ENCODE peak calls at places on chromosomes 1 and 21, in eight cellular contexts. One of them, this sample, is unnamed.
A peak's percentile ranks its signal among the peaks of the same experiment; 100 is the strongest.

GRCh38 chr1:219432966-219433365 is 179.9 kb downstream of the ZC3H11B start:
- DNase-seq in A549: no peak
- DNase-seq in body of pancreas: peak; percentile 60
- DNase-seq in ovary: peak; percentile 42
- DNase-seq in breast epithelium: no peak
- DNase-seq in GM23338: no peak
- DNase-seq in keratinocyte: no peak
- DNase-seq in heart left ventricle: no peak
- DNase-seq in this sample: no peak

GRCh38 chr21:27693376-27693775 is 726.5 kb upstream of the ADAMTS5 start:
- DNase-seq in A549: no peak
- DNase-seq in body of pancreas: no peak
- DNase-seq in ovary: no peak
- DNase-seq in breast epithelium: no peak
- DNase-seq in GM23338: no peak
- DNase-seq in keratinocyte: peak; percentile 68
- DNase-seq in heart left ventricle: no peak
- DNase-seq in this sample: no peak

GRCh38 chr1:169109561-169110134 is 3.2 kb downstream of the ATP1B1 start:
- DNase-seq in A549: peak; percentile 96
- DNase-seq in body of pancreas: peak; percentile 91
- DNase-seq in ovary: peak; percentile 57
- DNase-seq in breast epithelium: peak; percentile 58
- DNase-seq in GM23338: peak; percentile 28
- DNase-seq in keratinocyte: no peak
- DNase-seq in heart left ventricle: peak; percentile 80
- DNase-seq in this sample: peak; percentile 68

GRCh38 chr1:40625476-40626382 is 39.8 kb downstream of the RIMS3 start:
- DNase-seq in A549: no peak
- DNase-seq in body of pancreas: no peak
- DNase-seq in ovary: no peak
- DNase-seq in breast epithelium: no peak
- DNase-seq in GM23338: no peak
- DNase-seq in keratinocyte: no peak
- DNase-seq in heart left ventricle: no peak
- DNase-seq in this sample: no peak

GRCh38 chr1:33507661-33508060 is 35.2 kb downstream of the ZSCAN20 start:
- DNase-seq in A549: no peak
- DNase-seq in body of pancreas: no peak
- DNase-seq in ovary: no peak
- DNase-seq in breast epithelium: no peak
- DNase-seq in GM23338: no peak
- DNase-seq in keratinocyte: no peak
- DNase-seq in heart left ventricle: no peak
- DNase-seq in this sample: no peak

GRCh38 chr1:192824511-192824910 is 15.7 kb downstream of the RGS2 start:
- DNase-seq in A549: no peak
- DNase-seq in body of pancreas: no peak
- DNase-seq in ovary: no peak
- DNase-seq in breast epithelium: no peak
- DNase-seq in GM23338: no peak
- DNase-seq in keratinocyte: no peak
- DNase-seq in heart left ventricle: no peak
- DNase-seq in this sample: no peak

GRCh38 chr1:162696286-162696862 is 64.1 kb downstream of the DDR2 start:
- DNase-seq in A549: peak; percentile 54
- DNase-seq in body of pancreas: peak; percentile 67
- DNase-seq in ovary: peak; percentile 87
- DNase-seq in breast epithelium: peak; percentile 58
- DNase-seq in GM23338: peak; percentile 92
- DNase-seq in keratinocyte: no peak
- DNase-seq in heart left ventricle: peak; percentile 87
- DNase-seq in this sample: peak; percentile 55

GRCh38 chr1:64675718-64676345 is 69.0 kb upstream of the RAVER2 start:
- DNase-seq in A549: peak; percentile 8
- DNase-seq in body of pancreas: no peak
- DNase-seq in ovary: no peak
- DNase-seq in breast epithelium: no peak
- DNase-seq in GM23338: peak; percentile 51
- DNase-seq in keratinocyte: no peak
- DNase-seq in heart left ventricle: no peak
- DNase-seq in this sample: no peak

GRCh38 chr1:153364181-153364580 is 6.5 kb downstream of the S100A9 start:
- DNase-seq in A549: no peak
- DNase-seq in body of pancreas: no peak
- DNase-seq in ovary: no peak
- DNase-seq in breast epithelium: no peak
- DNase-seq in GM23338: no peak
- DNase-seq in keratinocyte: no peak
- DNase-seq in heart left ventricle: no peak
- DNase-seq in this sample: no peak

GRCh38 chr1:247111259-247111635 is 7.1 kb upstream of the ZNF669 start:
- DNase-seq in A549: no peak
- DNase-seq in body of pancreas: no peak
- DNase-seq in ovary: no peak
- DNase-seq in breast epithelium: no peak
- DNase-seq in GM23338: peak; percentile 48
- DNase-seq in keratinocyte: no peak
- DNase-seq in heart left ventricle: no peak
- DNase-seq in this sample: no peak

GRCh38 chr1:9466780-9467755 is 72.2 kb upstream of the SLC25A33 start:
- DNase-seq in A549: peak; percentile 17
- DNase-seq in body of pancreas: peak; percentile 94
- DNase-seq in ovary: peak; percentile 68
- DNase-seq in breast epithelium: peak; percentile 74
- DNase-seq in GM23338: no peak
- DNase-seq in keratinocyte: no peak
- DNase-seq in heart left ventricle: peak; percentile 71
- DNase-seq in this sample: no peak

GRCh38 chr1:69569281-69569970 is 1.7 kb downstream of the LRRC7 start:
- DNase-seq in A549: no peak
- DNase-seq in body of pancreas: no peak
- DNase-seq in ovary: no peak
- DNase-seq in breast epithelium: no peak
- DNase-seq in GM23338: peak; percentile 47
- DNase-seq in keratinocyte: no peak
- DNase-seq in heart left ventricle: no peak
- DNase-seq in this sample: no peak

GRCh38 chr1:1922782-1923680 is 4.0 kb upstream of the TMEM52 start:
- DNase-seq in A549: no peak
- DNase-seq in body of pancreas: no peak
- DNase-seq in ovary: no peak
- DNase-seq in breast epithelium: no peak
- DNase-seq in GM23338: no peak
- DNase-seq in keratinocyte: no peak
- DNase-seq in heart left ventricle: no peak
- DNase-seq in this sample: no peak

GRCh38 chr21:42734323-42734971 is 81.0 kb downstream of the PDE9A start:
- DNase-seq in A549: peak; percentile 66
- DNase-seq in body of pancreas: no peak
- DNase-seq in ovary: no peak
- DNase-seq in breast epithelium: peak; percentile 7
- DNase-seq in GM23338: no peak
- DNase-seq in keratinocyte: no peak
- DNase-seq in heart left ventricle: no peak
- DNase-seq in this sample: peak; percentile 64

GRCh38 chr1:94395748-94396309 is 22.4 kb upstream of the ABCD3 start:
- DNase-seq in A549: no peak
- DNase-seq in body of pancreas: no peak
- DNase-seq in ovary: no peak
- DNase-seq in breast epithelium: no peak
- DNase-seq in GM23338: no peak
- DNase-seq in keratinocyte: no peak
- DNase-seq in heart left ventricle: no peak
- DNase-seq in this sample: no peak

GRCh38 chr1:223763881-223764280 is 51.5 kb downstream of the CAPN2 start:
- DNase-seq in A549: no peak
- DNase-seq in body of pancreas: no peak
- DNase-seq in ovary: no peak
- DNase-seq in breast epithelium: no peak
- DNase-seq in GM23338: no peak
- DNase-seq in keratinocyte: no peak
- DNase-seq in heart left ventricle: no peak
- DNase-seq in this sample: no peak

GRCh38 chr1:218473527-218473926 is 128.4 kb downstream of the TGFB2 start:
- DNase-seq in A549: no peak
- DNase-seq in body of pancreas: no peak
- DNase-seq in ovary: no peak
- DNase-seq in breast epithelium: no peak
- DNase-seq in GM23338: no peak
- DNase-seq in keratinocyte: no peak
- DNase-seq in heart left ventricle: no peak
- DNase-seq in this sample: no peak

GRCh38 chr1:156117414-156118174 is 3.1 kb downstream of the LMNA start:
- DNase-seq in A549: no peak
- DNase-seq in body of pancreas: no peak
- DNase-seq in ovary: no peak
- DNase-seq in breast epithelium: no peak
- DNase-seq in GM23338: no peak
- DNase-seq in keratinocyte: no peak
- DNase-seq in heart left ventricle: no peak
- DNase-seq in this sample: no peak

GRCh38 chr1:97094257-97094972 is 372.8 kb downstream of the PTBP2 start:
- DNase-seq in A549: peak; percentile 80
- DNase-seq in body of pancreas: no peak
- DNase-seq in ovary: no peak
- DNase-seq in breast epithelium: no peak
- DNase-seq in GM23338: no peak
- DNase-seq in keratinocyte: peak; percentile 58
- DNase-seq in heart left ventricle: no peak
- DNase-seq in this sample: no peak

GRCh38 chr1:202957733-202958543 is at the start of gene ADIPOR1:
- DNase-seq in A549: peak; percentile 83
- DNase-seq in body of pancreas: peak; percentile 94
- DNase-seq in ovary: peak; percentile 93
- DNase-seq in breast epithelium: peak; percentile 94
- DNase-seq in GM23338: peak; percentile 94
- DNase-seq in keratinocyte: no peak
- DNase-seq in heart left ventricle: peak; percentile 94
- DNase-seq in this sample: peak; percentile 98

GRCh38 chr1:202954057-202954745 is 3.9 kb downstream of the ADIPOR1 start:
- DNase-seq in A549: no peak
- DNase-seq in body of pancreas: no peak
- DNase-seq in ovary: no peak
- DNase-seq in breast epithelium: no peak
- DNase-seq in GM23338: no peak
- DNase-seq in keratinocyte: no peak
- DNase-seq in heart left ventricle: no peak
- DNase-seq in this sample: no peak

GRCh38 chr1:202951437-202951836 is 6.7 kb downstream of the ADIPOR1 start:
- DNase-seq in A549: no peak
- DNase-seq in body of pancreas: no peak
- DNase-seq in ovary: no peak
- DNase-seq in breast epithelium: no peak
- DNase-seq in GM23338: no peak
- DNase-seq in keratinocyte: no peak
- DNase-seq in heart left ventricle: no peak
- DNase-seq in this sample: no peak

GRCh38 chr1:202953412-202953811 is 4.7 kb downstream of the ADIPOR1 start:
- DNase-seq in A549: no peak
- DNase-seq in body of pancreas: no peak
- DNase-seq in ovary: no peak
- DNase-seq in breast epithelium: no peak
- DNase-seq in GM23338: no peak
- DNase-seq in keratinocyte: no peak
- DNase-seq in heart left ventricle: no peak
- DNase-seq in this sample: no peak

GRCh38 chr1:202952818-202953217 is 5.3 kb downstream of the ADIPOR1 start:
- DNase-seq in A549: no peak
- DNase-seq in body of pancreas: peak; percentile 79
- DNase-seq in ovary: no peak
- DNase-seq in breast epithelium: no peak
- DNase-seq in GM23338: no peak
- DNase-seq in keratinocyte: peak; percentile 76
- DNase-seq in heart left ventricle: peak; percentile 38
- DNase-seq in this sample: no peak
- H3K27ac ChIP-seq in A549: no peak overlapping the region
- H3K27ac ChIP-seq in body of pancreas: no peak overlapping the region
- H3K27ac ChIP-seq in ovary: no peak overlapping the region
- H3K27ac ChIP-seq in breast epithelium: peak overlapping the region; percentile 87
- H3K27ac ChIP-seq in GM23338: no peak overlapping the region
- H3K27ac ChIP-seq in keratinocyte: peak overlapping the region; percentile 73
- H3K27ac ChIP-seq in heart left ventricle: peak overlapping the region; percentile 14
- H3K27ac ChIP-seq in this sample: peak overlapping the region; percentile 93

GRCh38 chr1:159946242-159947187 is 1.1 kb upstream of the IGSF9 start:
- DNase-seq in A549: no peak
- DNase-seq in body of pancreas: no peak
- DNase-seq in ovary: no peak
- DNase-seq in breast epithelium: no peak
- DNase-seq in GM23338: no peak
- DNase-seq in keratinocyte: no peak
- DNase-seq in heart left ventricle: no peak
- DNase-seq in this sample: no peak

GRCh38 chr1:159947942-159948341 is 2.5 kb upstream of the IGSF9 start:
- DNase-seq in A549: no peak
- DNase-seq in body of pancreas: no peak
- DNase-seq in ovary: no peak
- DNase-seq in breast epithelium: no peak
- DNase-seq in GM23338: no peak
- DNase-seq in keratinocyte: no peak
- DNase-seq in heart left ventricle: no peak
- DNase-seq in this sample: no peak

GRCh38 chr1:159943908-159944622 is 1.3 kb downstream of the IGSF9 start:
- DNase-seq in A549: no peak
- DNase-seq in body of pancreas: no peak
- DNase-seq in ovary: no peak
- DNase-seq in breast epithelium: no peak
- DNase-seq in GM23338: no peak
- DNase-seq in keratinocyte: no peak
- DNase-seq in heart left ventricle: no peak
- DNase-seq in this sample: no peak

GRCh38 chr1:159944623-159945455 is 574 bp downstream of the IGSF9 start:
- DNase-seq in A549: no peak
- DNase-seq in body of pancreas: no peak
- DNase-seq in ovary: no peak
- DNase-seq in breast epithelium: no peak
- DNase-seq in GM23338: peak; percentile 65
- DNase-seq in keratinocyte: no peak
- DNase-seq in heart left ventricle: no peak
- DNase-seq in this sample: no peak

GRCh38 chr1:159945483-159946241 is at the start of gene IGSF9:
- DNase-seq in A549: peak; percentile 71
- DNase-seq in body of pancreas: peak; percentile 93
- DNase-seq in ovary: peak; percentile 91
- DNase-seq in breast epithelium: peak; percentile 95
- DNase-seq in GM23338: peak; percentile 97
- DNase-seq in keratinocyte: peak; percentile 84
- DNase-seq in heart left ventricle: peak; percentile 89
- DNase-seq in this sample: peak; percentile 76
- TF ChIP-seq CTCF in A549: peak; percentile 60
- TF ChIP-seq CTCF in body of pancreas: peak; percentile 61
- TF ChIP-seq CTCF in ovary: peak; percentile 76
- TF ChIP-seq CTCF in breast epithelium: peak; percentile 54
- TF ChIP-seq CTCF in GM23338: peak; percentile 65
- TF ChIP-seq CTCF in keratinocyte: peak; percentile 76
- TF ChIP-seq CTCF in heart left ventricle: peak; percentile 77
- TF ChIP-seq CTCF in this sample: no peak

GRCh38 chr1:208238710-208239517 is 5.3 kb downstream of the PLXNA2 start:
- DNase-seq in A549: peak; percentile 42
- DNase-seq in body of pancreas: no peak
- DNase-seq in ovary: peak; percentile 52
- DNase-seq in breast epithelium: no peak
- DNase-seq in GM23338: peak; percentile 69
- DNase-seq in keratinocyte: no peak
- DNase-seq in heart left ventricle: no peak
- DNase-seq in this sample: no peak
- H3K4me1 ChIP-seq in A549: peaks cover 23% of the 10 kb centered on the region
- H3K4me1 ChIP-seq in body of pancreas: peaks cover 85% of the 10 kb centered on the region
- H3K4me1 ChIP-seq in ovary: peaks cover 35% of the 10 kb centered on the region
- H3K4me1 ChIP-seq in breast epithelium: no peaks in the 10 kb centered on the region
- H3K4me1 ChIP-seq in GM23338: peaks cover 32% of the 10 kb centered on the region
- H3K4me1 ChIP-seq in keratinocyte: peaks cover 82% of the 10 kb centered on the region
- H3K4me1 ChIP-seq in heart left ventricle: peaks cover 18% of the 10 kb centered on the region
- H3K4me1 ChIP-seq in this sample: peaks cover 87% of the 10 kb centered on the region

GRCh38 chr1:85275701-85276289 is 637 bp downstream of the BCL10 start:
- DNase-seq in A549: no peak
- DNase-seq in body of pancreas: no peak
- DNase-seq in ovary: no peak
- DNase-seq in breast epithelium: no peak
- DNase-seq in GM23338: peak; percentile 66
- DNase-seq in keratinocyte: no peak
- DNase-seq in heart left ventricle: no peak
- DNase-seq in this sample: no peak
- H3K27ac ChIP-seq in A549: peak overlapping the region; percentile 94
- H3K27ac ChIP-seq in body of pancreas: peak overlapping the region; percentile 98
- H3K27ac ChIP-seq in ovary: peak overlapping the region; percentile 81
- H3K27ac ChIP-seq in breast epithelium: peak overlapping the region; percentile 97
- H3K27ac ChIP-seq in GM23338: peak overlapping the region; percentile 96
- H3K27ac ChIP-seq in keratinocyte: peak overlapping the region; percentile 99
- H3K27ac ChIP-seq in heart left ventricle: peak overlapping the region; percentile 96
- H3K27ac ChIP-seq in this sample: peak overlapping the region; percentile 98

This sample was measured in left lung.